ENCODE peak calls at places on chromosomes 5 and 9, in six cellular contexts. T is cardiac fibroblast, L is M059J, R is transverse colon, S is AG10803, J is T-helper 1 cell. F is an unnamed sample.

GRCh38 chr5:90161399-90161798 is 248.2 kb downstream of the CETN3 start:
- DNase-seq in R (peak), L (no peak), T (peak), S (peak), J (no peak), F (no peak)

GRCh38 chr5:76804266-76804665 is 14.6 kb upstream of the F2RL1 start:
- DNase-seq in R (no peak), L (peak), T (peak), J (no peak), S (no peak), F (no peak)

GRCh38 chr5:177232761-177233160 is 70.8 kb downstream of the RAB24 start:
- DNase-seq in S (peak), L (peak), T (peak), R (no peak), J (no peak), F (no peak)

GRCh38 chr9:133506653-133507038 is 18.1 kb downstream of the MYMK start:
- DNase-seq in T (peak), L (peak), R (no peak), S (peak), J (no peak), F (no peak)

GRCh38 chr5:150263801-150264621 is 25.6 kb downstream of the CAMK2A start:
- DNase-seq in L (peak), S (peak), R (no peak), J (no peak), T (peak), F (no peak)

GRCh38 chr9:104780796-104781395 is 17.0 kb downstream of the NIPSNAP3B start:
- DNase-seq in R (no peak), J (no peak), S (peak), T (peak), L (peak), F (no peak)

GRCh38 chr9:114434878-114435311 is 47.1 kb upstream of the AKNA start:
- DNase-seq in R (no peak), T (peak), L (peak), S (peak), J (no peak), F (no peak)

GRCh38 chr5:164433471-164433870 is 928.1 kb downstream of the MAT2B start:
- DNase-seq in J (no peak), R (no peak), L (peak), S (no peak), T (peak), F (no peak)

GRCh38 chr5:83472508-83473343 is 1.2 kb downstream of the VCAN start:
- DNase-seq in R (peak), L (peak), S (peak), J (no peak), T (peak), F (peak)

GRCh38 chr5:58259685-58260152 is 200.2 kb downstream of the PLK2 start:
- DNase-seq in T (peak), R (no peak), S (peak), L (peak), J (no peak), F (no peak)

GRCh38 chr9:36398745-36399144 is 1.3 kb downstream of the RNF38 start:
- DNase-seq in T (peak), S (peak), L (peak), R (no peak), J (no peak), F (no peak)

GRCh38 chr9:131238402-131239021 is 37.8 kb downstream of the FAM78A start:
- DNase-seq in L (no peak), R (no peak), S (peak), T (peak), J (no peak), F (peak)

GRCh38 chr9:79685576-79685975 is 113.8 kb downstream of the TLE4 start:
- DNase-seq in J (no peak), T (no peak), S (peak), R (no peak), L (peak), F (no peak)

GRCh38 chr9:22148876-22149637 is 140.0 kb upstream of the CDKN2B start:
- DNase-seq in R (no peak), S (peak), L (no peak), J (no peak), T (no peak), F (no peak)

F was measured in naive thymus-derived CD8-positive, alpha-beta T cell.